ENCODE peak calls at places on chromosomes 13 and 19, in five cellular contexts. E, H, I, B and F are unnamed samples.

GRCh38 chr13:105894711-105895110 is 640.8 kb downstream of the EFNB2 start:
- DNase-seq in E (no peak), H (no peak), I (no peak), B (no peak), F (no peak)

GRCh38 chr13:50417597-50417996 is 402.4 kb downstream of the KCNRG start:
- DNase-seq in E (no peak), H (peak; percentile 25), I (no peak), B (no peak), F (no peak)

GRCh38 chr13:34358811-34359513 is 541.0 kb downstream of the RFC3 start:
- DNase-seq in E (no peak), H (peak; percentile 47), I (no peak), B (no peak), F (no peak)

GRCh38 chr13:94546071-94546839 is 49.7 kb downstream of the TGDS start:
- DNase-seq in E (no peak), H (no peak), I (no peak), B (no peak), F (no peak)

GRCh38 chr13:70568571-70568970 is 460.3 kb upstream of the KLHL1 start:
- DNase-seq in E (no peak), H (peak; percentile 45), I (no peak), B (no peak), F (peak; percentile 9)

GRCh38 chr19:44430956-44431355 is 17.3 kb downstream of the ZNF229 start:
- DNase-seq in E (no peak), H (no peak), I (no peak), B (no peak), F (no peak)

GRCh38 chr13:112974676-112975075 is 5.7 kb downstream of the MCF2L start:
- DNase-seq in E (no peak), H (no peak), I (no peak), B (no peak), F (no peak)

GRCh38 chr13:79044415-79044814 is 361.6 kb downstream of the RBM26 start:
- DNase-seq in E (no peak), H (no peak), I (no peak), B (no peak), F (no peak)

GRCh38 chr13:108929532-108929931 is 300.1 kb downstream of the MYO16 start:
- DNase-seq in E (no peak), H (no peak), I (no peak), B (no peak), F (no peak)

GRCh38 chr13:30133976-30134375 is 173.4 kb downstream of the KATNAL1 start:
- DNase-seq in E (no peak), H (no peak), I (no peak), B (no peak), F (no peak)

GRCh38 chr19:49097453-49098288 is 12.4 kb downstream of the SNRNP70 start:
- DNase-seq in E (peak; percentile 63), H (peak; percentile 88), I (peak; percentile 66), B (peak; percentile 76), F (peak; percentile 84)

GRCh38 chr13:112055417-112056206 is 11.3 kb upstream of the SOX1 start:
- DNase-seq in E (no peak), H (no peak), I (no peak), B (no peak), F (no peak)

GRCh38 chr19:7447648-7448047 is 41.2 kb downstream of the PEX11G start:
- DNase-seq in E (no peak), H (no peak), I (no peak), B (no peak), F (no peak)
- H3K4me1 ChIP-seq in E (no peaks in the 10 kb centered on the region), H (no peaks in the 10 kb centered on the region), I (no peaks in the 10 kb centered on the region), B (no peaks in the 10 kb centered on the region), F (no peaks in the 10 kb centered on the region)

GRCh38 chr13:81051873-81052272 is 710.9 kb upstream of the SPRY2 start:
- DNase-seq in E (no peak), H (no peak), I (no peak), B (no peak), F (no peak)

GRCh38 chr13:81048026-81048461 is 707.1 kb upstream of the SPRY2 start:
- DNase-seq in E (no peak), H (no peak), I (no peak), B (no peak), F (no peak)
- TF ChIP-seq CTCF in E (no peak), H (no peak), I (no peak), B (no peak), F (no peak)

GRCh38 chr19:14147797-14148605 is 11.6 kb upstream of the ASF1B start:
- DNase-seq in E (peak; percentile 78), H (peak; percentile 45), I (peak; percentile 75), B (peak; percentile 77), F (peak; percentile 48)
- TF ChIP-seq POLR2A in E (no peak), H (no peak), I (no peak), B (no peak), F (no peak)

DNA sequence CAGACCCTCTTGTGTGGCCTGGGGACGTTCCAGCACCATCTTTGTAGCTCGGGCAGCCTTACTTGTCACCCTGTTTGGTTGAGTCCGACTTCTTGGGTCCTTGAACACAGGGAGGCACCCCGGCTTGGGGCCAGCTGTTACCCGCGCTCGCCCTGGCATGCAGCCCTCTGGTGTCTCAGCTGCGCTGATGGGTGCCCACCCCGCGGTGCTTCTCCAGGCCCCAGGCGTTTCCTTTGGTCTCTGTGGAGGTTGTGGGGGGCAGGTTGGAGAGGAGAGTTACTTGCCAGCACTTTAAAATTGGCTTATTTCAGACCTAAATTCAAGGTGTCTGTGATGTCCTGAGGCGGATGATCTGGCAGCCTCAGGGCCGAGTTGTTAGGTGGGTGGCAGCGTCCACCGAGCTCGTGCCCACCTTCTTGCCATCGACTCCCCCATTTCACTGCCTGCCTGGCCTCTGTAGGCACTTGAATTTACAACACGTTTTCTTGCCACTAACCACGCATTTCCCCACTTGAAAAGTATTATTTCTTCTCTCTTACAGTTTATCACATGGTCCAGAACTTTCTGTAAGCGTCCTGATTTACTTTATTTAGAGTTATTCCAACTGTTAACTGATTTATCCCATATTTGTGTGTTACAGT is 16.9 kb downstream of the UBAC2 start:
- DNase-seq in E (no peak), H (no peak), I (no peak), B (no peak), F (no peak)
- H3K4me1 ChIP-seq in E (peaks cover 21% of the 10 kb centered on the region), H (peaks cover 7% of the 10 kb centered on the region), I (peaks cover 49% of the 10 kb centered on the region), B (no peaks in the 10 kb centered on the region), F (no peaks in the 10 kb centered on the region)

GRCh38 chr13:81539643-81540150 is 1198.8 kb upstream of the SPRY2 start:
- DNase-seq in E (no peak), H (no peak), I (no peak), B (no peak), F (no peak)

GRCh38 chr13:81540777-81541176 is 1199.9 kb upstream of the SPRY2 start:
- DNase-seq in E (no peak), H (peak; percentile 16), I (no peak), B (no peak), F (no peak)
- TF ChIP-seq CTCF in E (peak; percentile 15), H (no peak), I (peak; percentile 62), B (no peak), F (no peak)

GRCh38 chr13:45333973-45334922 is 6.7 kb downstream of the TPT1 start:
- DNase-seq in E (no peak), H (no peak), I (peak; percentile 50), B (no peak), F (no peak)
- TF ChIP-seq POLR2A in E (no peak), H (no peak), I (no peak), B (no peak), F (no peak)

DNA sequence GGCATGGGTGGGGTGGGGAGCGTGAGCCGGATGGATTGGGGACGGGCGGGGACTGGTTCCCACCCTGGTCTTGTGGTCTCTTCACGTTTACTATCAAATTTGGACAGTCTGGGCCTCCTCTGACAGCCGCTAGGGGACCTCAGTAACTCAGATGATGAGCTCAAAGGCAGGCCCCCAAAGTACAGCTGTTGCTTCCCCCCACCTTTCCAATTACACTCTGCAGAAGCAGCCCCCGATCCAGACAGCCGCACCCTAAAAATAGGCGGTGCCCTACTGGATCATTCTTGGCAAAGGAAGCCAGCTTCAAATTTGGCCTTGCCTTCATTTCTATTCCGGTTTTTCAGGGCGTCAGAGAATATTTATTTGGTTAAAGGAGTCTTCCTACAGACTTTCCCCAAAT is 1.9 kb upstream of the FOXO1 start:
- DNase-seq in E (peak; percentile 50), H (peak; percentile 47), I (no peak), B (peak; percentile 55), F (peak; percentile 12)
- H3K4me1 ChIP-seq in E (peaks cover 17% of the 10 kb centered on the region), H (peaks cover 29% of the 10 kb centered on the region), I (peaks cover 21% of the 10 kb centered on the region), B (no peaks in the 10 kb centered on the region), F (no peaks in the 10 kb centered on the region)

DNA sequence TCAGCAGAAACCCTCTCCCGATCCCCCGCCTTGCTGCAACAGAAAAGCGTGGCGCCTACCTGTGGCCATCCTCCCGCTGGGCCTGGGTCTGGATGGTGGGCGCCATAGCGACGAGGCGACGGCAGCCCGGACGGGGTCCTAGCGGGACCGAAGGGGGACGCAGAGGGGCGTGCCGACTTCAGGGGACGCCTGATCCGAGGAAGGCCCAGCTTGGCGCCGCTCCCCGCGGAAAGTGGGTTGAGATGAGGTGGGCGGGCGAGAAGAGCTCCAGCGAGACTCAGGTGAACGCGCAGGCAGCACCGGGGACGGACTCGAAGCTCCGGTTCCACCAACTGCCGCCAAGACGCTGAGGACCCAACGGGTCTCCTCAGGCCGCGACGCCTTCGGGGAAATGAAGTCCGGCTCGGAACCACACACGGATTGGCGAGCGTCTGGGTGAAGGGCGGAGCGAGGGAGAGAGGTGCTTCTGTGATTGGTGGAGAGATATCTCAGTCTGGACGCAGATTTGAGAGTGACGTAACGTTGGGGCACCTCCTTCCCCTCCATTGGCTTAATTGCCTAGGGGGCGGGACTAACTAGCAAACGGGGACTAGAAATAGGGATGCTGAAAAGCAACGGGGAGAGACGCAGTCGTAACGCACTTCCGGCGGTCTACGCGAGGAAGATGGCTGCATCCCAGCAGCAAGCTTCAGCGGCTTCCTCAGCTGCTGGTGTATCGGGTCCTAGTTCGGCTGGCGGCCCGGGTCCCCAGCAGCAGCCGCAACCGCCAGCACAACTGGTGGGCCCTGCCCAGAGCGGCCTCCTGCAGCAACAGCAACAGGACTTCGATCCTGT is at the start of the genes MED29 and PAF1:
- DNase-seq in E (peak; percentile 96), H (peak; percentile 100), I (peak; percentile 98), B (peak; percentile 97), F (peak; percentile 99)
- TF ChIP-seq CTCF in E (peak; percentile 29), H (no peak), I (no peak), B (peak; percentile 6), F (peak; percentile 8)

GRCh38 chr19:52237197-52237596 is 32.2 kb upstream of the ZNF766 start:
- DNase-seq in E (no peak), H (no peak), I (no peak), B (no peak), F (no peak)
- TF ChIP-seq POLR2A in E (no peak), H (no peak), I (no peak), B (no peak), F (no peak)

GRCh38 chr19:47778089-47778953 is at the start of gene SELENOW:
- DNase-seq in E (peak; percentile 83), H (peak; percentile 83), I (peak; percentile 79), B (peak; percentile 91), F (peak; percentile 70)

GRCh38 chr19:47780215-47780551 is 1.7 kb downstream of the SELENOW start:
- DNase-seq in E (no peak), H (no peak), I (no peak), B (no peak), F (no peak)

GRCh38 chr19:47776568-47776967 is 1.9 kb upstream of the SELENOW start:
- DNase-seq in E (no peak), H (peak; percentile 61), I (no peak), B (peak; percentile 54), F (peak; percentile 40)

GRCh38 chr19:47779524-47780214 is 1.2 kb downstream of the SELENOW start:
- DNase-seq in E (peak; percentile 69), H (no peak), I (peak; percentile 37), B (no peak), F (peak; percentile 35)

GRCh38 chr19:47778954-47779351 is 450 bp downstream of the SELENOW start:
- DNase-seq in E (peak; percentile 54), H (no peak), I (peak; percentile 54), B (no peak), F (peak; percentile 46)
- H3K4me1 ChIP-seq in E (peaks cover 41% of the 10 kb centered on the region), H (peaks cover 16% of the 10 kb centered on the region), I (peaks cover 29% of the 10 kb centered on the region), B (no peaks in the 10 kb centered on the region), F (peaks cover 9% of the 10 kb centered on the region)